ENCODE peak calls at places on chromosomes 4 and X, in ten cellular contexts. C is GM12878, K is RWPE1, Q is astrocyte, I is cardiac muscle cell, B is nephron progenitor cell, P is omental fat pad, W is B cell, O is gastrocnemius medialis, F is right atrium auricular region. L is an unnamed sample.

GRCh38 chr4:14916554-14917304 is 85.6 kb upstream of the CPEB2 start:
- DNase-seq in O (no peak), K (peak), Q (peak), C (peak), W (no peak), F (peak), P (no peak), B (no peak), I (peak), L (no peak)

GRCh38 chr4:75561789-75562188 is 5.9 kb downstream of the ODAPH start:
- DNase-seq in W (no peak), I (peak), B (no peak), O (no peak), C (no peak), P (no peak), Q (peak), K (no peak), F (no peak), L (no peak)

GRCh38 chr4:161411901-161412300 is 751.9 kb downstream of the FSTL5 start:
- DNase-seq in Q (no peak), B (no peak), I (no peak), W (no peak), O (no peak), F (no peak), C (no peak), P (no peak), K (no peak), L (no peak)

GRCh38 chrX:18983711-18984380 is at the start of gene PHKA2:
- DNase-seq in F (peak), B (no peak), I (no peak), Q (peak), W (no peak), K (peak), O (peak), P (no peak), C (no peak), L (no peak)

GRCh38 chrX:69253821-69254220 is 88.6 kb upstream of the PJA1 start:
- DNase-seq in I (no peak), B (no peak), F (no peak), C (no peak), P (no peak), O (no peak), W (no peak), Q (no peak), K (no peak), L (no peak)

GRCh38 chr4:168784786-168785461 is 225.1 kb downstream of the CBR4 start:
- DNase-seq in B (no peak), K (peak), Q (peak), W (no peak), C (no peak), O (no peak), F (no peak), P (no peak), I (no peak), L (no peak)

GRCh38 chr4:4384837-4385236 is 2.1 kb upstream of the NSG1 start:
- DNase-seq in Q (no peak), F (no peak), P (no peak), K (no peak), I (peak), B (peak), C (no peak), W (no peak), O (no peak), L (no peak)

GRCh38 chr4:141346144-141346543 is 125.4 kb downstream of the ZNF330 start:
- DNase-seq in P (no peak), B (no peak), W (no peak), F (no peak), O (no peak), I (peak), K (peak), C (no peak), Q (peak), L (peak)

GRCh38 chr4:109947457-109947856 is 34.8 kb downstream of the EGF start:
- DNase-seq in F (no peak), W (no peak), Q (peak), K (peak), B (no peak), I (no peak), O (no peak), C (no peak), P (no peak), L (no peak)

GRCh38 chrX:12702509-12703091 is 88.6 kb upstream of the PRPS2 start:
- DNase-seq in I (peak), F (no peak), Q (no peak), P (no peak), C (no peak), K (no peak), W (no peak), O (no peak), B (peak), L (no peak)

DNA sequence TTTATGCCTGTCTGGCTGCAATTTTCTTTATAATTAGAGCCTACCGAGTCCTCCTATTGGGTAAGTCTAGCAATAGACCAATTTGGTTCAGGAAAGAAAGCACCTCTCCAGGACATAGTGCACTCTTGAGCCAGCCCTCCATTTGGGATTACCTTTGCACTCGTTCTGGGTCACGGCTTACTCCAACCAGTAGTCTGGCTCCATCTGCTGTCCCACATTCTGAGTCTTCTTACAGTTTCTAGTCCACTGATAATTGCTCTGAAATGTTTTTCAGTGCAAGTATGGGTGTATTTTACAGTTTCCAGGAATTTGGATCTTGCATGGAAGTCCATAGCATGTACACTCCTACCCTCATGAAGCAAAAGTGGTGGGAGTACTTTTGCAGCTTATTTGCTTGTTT is 34.8 kb upstream of the USP51 start:
- DNase-seq in Q (no peak), F (no peak), W (no peak), P (no peak), K (no peak), B (no peak), O (no peak), C (no peak), I (peak), L (no peak)
- TF ChIP-seq CTCF in Q (no peak), F (peak), W (no peak), P (no peak), K (no peak), B (no peak), O (no peak), C (no peak), I (peak), L (no peak)

DNA sequence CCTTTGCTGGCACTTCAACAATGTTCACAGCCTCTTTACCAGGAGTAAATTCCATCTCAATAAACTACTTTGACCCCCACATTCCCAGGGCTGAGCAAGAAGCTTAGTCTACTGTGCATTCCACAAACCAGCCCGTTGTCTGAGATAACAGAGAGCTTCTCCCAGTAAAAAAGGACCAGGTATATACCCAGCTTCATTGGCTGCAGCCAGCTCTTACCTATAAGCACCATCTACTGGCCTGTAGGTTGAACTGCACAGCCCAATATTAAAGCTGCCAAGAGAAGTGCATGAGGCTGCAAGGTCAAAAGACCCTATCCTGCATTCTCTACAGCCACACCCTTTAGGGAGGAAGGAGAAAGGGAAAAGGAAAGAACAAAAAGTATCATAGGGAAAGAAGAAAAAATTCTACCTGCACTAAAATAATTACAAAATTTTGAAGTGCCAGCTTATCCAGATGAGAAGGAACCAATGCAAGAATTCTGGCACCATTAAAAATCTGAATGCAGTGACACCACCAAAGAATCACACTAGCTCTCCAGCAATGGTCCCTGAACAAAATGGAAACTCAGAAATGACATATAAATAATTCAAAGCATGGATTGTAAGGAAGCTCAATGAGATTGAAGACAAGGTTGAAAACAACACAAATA is 45.7 kb upstream of the INTU start:
- DNase-seq in C (no peak), I (peak), K (peak), W (no peak), F (no peak), B (peak), P (no peak), Q (peak), O (no peak), L (peak)
- TF ChIP-seq CTCF in C (peak), I (peak), K (peak), W (peak), F (peak), B (peak), P (no peak), Q (peak), O (no peak), L (peak)

DNA sequence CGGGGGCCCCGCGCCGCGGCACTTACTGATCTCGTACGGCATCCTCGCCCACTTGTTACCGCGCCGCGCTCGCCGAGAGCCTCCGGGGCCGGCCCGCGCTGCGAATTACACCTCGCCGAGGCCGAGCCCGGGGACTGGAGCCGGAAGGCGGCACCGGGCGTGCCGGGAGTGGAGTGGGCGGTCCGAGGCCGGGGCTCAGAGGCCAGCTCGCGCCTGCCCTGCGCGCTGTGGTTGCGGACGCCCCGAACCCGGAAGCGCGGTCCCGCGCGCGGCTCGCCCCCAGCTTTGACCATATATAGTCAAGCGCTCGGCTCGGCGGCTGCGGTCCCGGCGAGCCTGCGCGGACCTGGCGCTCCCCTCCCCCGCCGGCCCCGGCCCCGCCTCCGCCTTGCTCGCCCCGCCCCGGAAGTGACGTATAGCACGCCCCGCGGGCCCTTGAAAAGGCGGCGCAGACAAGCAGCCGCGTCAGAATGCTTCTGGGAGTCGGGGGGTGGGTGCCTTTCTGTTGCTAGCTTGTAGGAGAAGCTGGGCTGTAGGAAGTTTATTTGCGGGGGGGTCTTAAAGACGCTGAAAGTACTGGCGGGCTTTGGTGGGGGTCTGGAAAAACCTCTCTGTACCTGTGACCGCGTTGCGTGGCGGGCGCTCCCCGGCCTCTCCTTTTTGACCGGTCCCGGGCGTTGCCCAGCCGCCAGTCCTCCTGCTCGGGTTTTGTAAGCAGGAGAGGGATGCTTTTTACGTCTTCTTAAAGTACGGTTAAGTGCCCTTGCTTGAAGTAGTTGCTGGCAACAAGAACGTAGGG is at the start of gene WDR1:
- DNase-seq in K (peak), Q (peak), F (peak), P (peak), B (peak), I (peak), C (peak), W (peak), O (peak), L (peak)
- TF ChIP-seq CTCF in K (no peak), Q (no peak), F (no peak), P (no peak), B (no peak), I (no peak), C (no peak), W (no peak), O (no peak), L (no peak)

GRCh38 chrX:135437867-135438733 is 16.4 kb downstream of the SMIM10L2A start:
- DNase-seq in F (no peak), P (no peak), I (no peak), W (no peak), B (no peak), Q (no peak), K (no peak), C (no peak), O (no peak), L (no peak)
- TF ChIP-seq CTCF in F (no peak), P (no peak), I (no peak), W (no peak), B (no peak), Q (no peak), K (no peak), C (no peak), O (no peak), L (peak)

DNA sequence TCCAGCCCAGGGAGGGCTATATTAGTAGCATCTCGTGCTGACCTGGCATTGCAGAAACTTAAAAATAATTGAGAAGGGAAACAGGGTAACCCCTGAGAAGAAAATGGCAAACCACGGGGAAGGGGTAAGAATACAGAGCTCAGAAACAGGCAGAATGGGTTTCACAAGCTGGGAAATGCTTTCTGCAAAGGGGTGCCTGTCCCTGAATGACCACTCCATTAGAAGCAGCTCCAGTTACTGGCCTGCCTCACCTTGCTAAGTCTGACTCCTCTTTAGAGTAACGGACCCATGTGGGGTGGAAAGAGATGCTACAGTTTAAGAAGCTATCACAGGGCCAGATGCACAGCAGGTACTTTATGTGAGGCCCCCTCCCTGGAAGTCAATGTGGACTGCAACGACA is 2.5 kb downstream of the WDR1 start:
- DNase-seq in C (no peak), P (no peak), K (no peak), B (no peak), I (no peak), W (no peak), Q (no peak), O (no peak), F (no peak), L (no peak)
- TF ChIP-seq CTCF in C (no peak), P (no peak), K (no peak), B (no peak), I (no peak), W (no peak), Q (no peak), O (no peak), F (no peak), L (no peak)

DNA sequence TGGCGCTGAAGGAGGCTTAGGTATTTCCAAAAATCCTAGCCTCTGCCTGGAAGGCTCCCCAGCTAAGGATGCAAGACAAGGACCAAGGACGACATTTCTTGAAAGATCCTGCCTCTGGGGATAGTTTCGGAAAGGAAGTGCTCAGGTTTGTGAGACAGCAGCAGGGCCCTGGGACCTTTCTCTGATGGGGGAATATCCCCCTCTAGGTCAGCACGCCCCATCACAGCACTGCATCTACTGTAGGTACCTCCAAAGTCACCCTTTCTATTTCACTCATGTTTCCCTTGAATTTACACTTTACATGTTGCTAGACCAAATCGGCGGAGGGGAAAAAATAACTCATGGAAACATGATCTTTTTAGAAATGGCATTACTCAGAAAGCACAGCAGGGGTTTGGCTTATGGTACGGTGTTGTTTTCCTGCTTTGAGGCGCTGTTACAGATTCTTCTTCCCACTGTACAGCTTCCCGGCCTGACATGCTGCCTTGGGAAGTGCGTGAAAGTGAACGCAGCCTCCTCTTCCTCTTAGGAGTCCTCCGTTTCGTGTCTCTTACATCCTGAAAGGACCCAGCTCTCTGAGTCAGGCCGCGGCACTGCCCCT is 77.2 kb upstream of the DHRSX start:
- DNase-seq in C (no peak), P (no peak), B (no peak), K (no peak), F (no peak), Q (no peak), I (no peak), W (no peak), O (no peak), L (no peak)
- TF ChIP-seq CTCF in C (no peak), P (no peak), B (no peak), K (no peak), F (no peak), Q (no peak), I (no peak), W (no peak), O (no peak), L (no peak)

GRCh38 chr4:186948361-186949291 is 225.0 kb upstream of the FAT1 start:
- DNase-seq in K (no peak), Q (peak), W (no peak), F (no peak), C (no peak), I (peak), B (peak), P (no peak), O (no peak), L (no peak)
- TF ChIP-seq CTCF in K (no peak), Q (peak), W (no peak), F (peak), C (no peak), I (peak), B (peak), P (no peak), O (no peak), L (no peak)

GRCh38 chrX:87583679-87584078 is 66.1 kb downstream of the KLHL4 start:
- DNase-seq in O (no peak), I (peak), W (no peak), K (no peak), B (peak), P (no peak), C (no peak), Q (no peak), F (no peak), L (no peak)
- TF ChIP-seq CTCF in O (no peak), I (peak), W (no peak), K (no peak), B (peak), P (no peak), C (peak), Q (peak), F (peak), L (no peak)

DNA sequence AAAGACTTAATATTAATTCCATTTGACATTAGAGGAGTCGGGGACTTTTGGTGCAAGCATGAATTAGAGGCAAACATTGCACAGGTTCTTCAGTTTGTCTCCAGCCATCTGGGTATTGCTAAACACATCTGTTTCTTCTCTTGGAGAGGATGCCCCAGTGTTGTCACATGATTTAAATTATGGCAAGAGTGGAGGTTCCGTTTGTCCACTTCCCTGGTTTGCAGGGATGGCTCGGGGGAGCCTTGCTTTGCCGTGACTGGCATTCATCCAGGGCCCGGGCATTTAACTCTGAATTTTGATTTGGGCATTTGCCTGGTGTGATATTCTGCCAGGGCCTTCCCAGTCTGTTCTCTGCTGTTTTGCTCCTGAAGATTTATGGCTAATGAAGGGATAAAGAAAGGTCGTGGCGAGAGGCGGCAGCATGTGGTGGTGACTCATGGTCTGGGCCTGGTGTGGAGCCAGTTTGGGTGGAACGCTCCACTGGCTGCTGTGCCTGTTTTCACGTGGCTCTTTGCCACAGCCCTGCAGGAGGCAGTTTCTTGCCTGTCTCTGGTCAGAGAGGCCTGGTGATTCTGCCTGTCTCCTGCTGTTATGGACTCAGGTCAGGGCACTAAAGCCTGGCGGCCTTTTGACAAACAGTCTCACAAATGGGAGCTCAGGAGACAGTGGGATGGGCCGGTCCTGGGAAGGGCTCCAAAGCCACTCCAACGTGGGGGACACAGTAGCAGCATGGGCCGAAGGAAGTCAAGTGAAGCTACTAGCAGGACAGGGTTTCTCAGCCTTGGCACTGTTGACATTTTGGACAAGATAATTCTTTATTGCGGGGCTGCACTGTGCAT is 99.4 kb upstream of the PGRMC2 start:
- DNase-seq in C (no peak), O (peak), P (peak), Q (peak), W (no peak), K (peak), I (peak), F (peak), B (peak), L (no peak)
- TF ChIP-seq CTCF in C (no peak), O (no peak), P (no peak), Q (no peak), W (no peak), K (no peak), I (peak), F (no peak), B (no peak), L (no peak)